ENCODE peak calls at places on chromosomes 13 and 19, in six cellular contexts. N is astrocyte of the cerebellum, K is psoas muscle, R is AG04450, W is lower lobe of right lung, S is A549. I is an unnamed sample.

GRCh38 chr19:16608290-16608704 is 19.7 kb downstream of the MED26 start:
- DNase-seq in N (peak), K (no peak), R (peak), W (no peak), S (no peak), I (no peak)

GRCh38 chr13:73635166-73635787 is 498.9 kb downstream of the KLF12 start:
- DNase-seq in N (no peak), K (no peak), R (no peak), W (no peak), S (no peak), I (no peak)

GRCh38 chr19:5031231-5032100 is 62.6 kb downstream of the KDM4B start:
- DNase-seq in N (no peak), K (peak), R (no peak), W (peak), S (peak), I (no peak)

GRCh38 chr13:33270906-33271538 is 14.5 kb downstream of the STARD13 start:
- DNase-seq in N (peak), K (no peak), R (no peak), W (no peak), S (no peak), I (no peak)

GRCh38 chr19:28744014-28744413 is 468.9 kb downstream of the UQCRFS1 start:
- DNase-seq in N (no peak), K (no peak), R (no peak), W (no peak), S (no peak), I (no peak)

GRCh38 chr13:77310579-77311279 is 16.2 kb downstream of the MYCBP2 start:
- DNase-seq in N (no peak), K (no peak), R (no peak), W (no peak), S (no peak), I (no peak)

GRCh38 chr19:42198676-42199439 is 18.6 kb downstream of the DEDD2 start:
- DNase-seq in N (no peak), K (no peak), R (no peak), W (no peak), S (no peak), I (no peak)

GRCh38 chr13:40251343-40252032 is 415.0 kb downstream of the FOXO1 start:
- DNase-seq in N (no peak), K (no peak), R (no peak), W (no peak), S (no peak), I (no peak)

GRCh38 chr13:46964789-46965527 is 68.1 kb upstream of the HTR2A start:
- DNase-seq in N (peak), K (no peak), R (no peak), W (no peak), S (no peak), I (no peak)

GRCh38 chr13:31807090-31807541 is 67.8 kb downstream of the RXFP2 start:
- DNase-seq in N (no peak), K (no peak), R (no peak), W (no peak), S (no peak), I (no peak)

GRCh38 chr13:98761979-98762616 is 9.6 kb upstream of the SLC15A1 start:
- DNase-seq in N (no peak), K (no peak), R (no peak), W (no peak), S (no peak), I (no peak)

GRCh38 chr19:1618157-1619093 is 13.2 kb upstream of the UQCR11 start:
- DNase-seq in N (no peak), K (no peak), R (no peak), W (no peak), S (peak), I (no peak)

GRCh38 chr13:52978989-52979388 is 49.6 kb upstream of the OLFM4 start:
- DNase-seq in N (no peak), K (no peak), R (no peak), W (no peak), S (no peak), I (no peak)

GRCh38 chr13:94602467-94602866 is 810 bp downstream of the GPR180 start:
- DNase-seq in N (no peak), K (no peak), R (no peak), W (no peak), S (no peak), I (no peak)

GRCh38 chr13:110518571-110518970 is 43.0 kb downstream of the RAB20 start:
- DNase-seq in N (no peak), K (no peak), R (no peak), W (peak), S (no peak), I (no peak)

GRCh38 chr19:2477141-2477710 is 1.3 kb downstream of the GADD45B start:
- DNase-seq in N (no peak), K (peak), R (no peak), W (peak), S (no peak), I (no peak)

GRCh38 chr13:109131698-109132257 is 502.4 kb downstream of the MYO16 start:
- DNase-seq in N (no peak), K (no peak), R (no peak), W (no peak), S (no peak), I (no peak)

GRCh38 chr19:2394669-2395292 is 32.6 kb downstream of the TIMM13 start:
- DNase-seq in N (no peak), K (no peak), R (no peak), W (no peak), S (no peak), I (no peak)

GRCh38 chr13:72808917-72809500 is 27.1 kb downstream of the PIBF1 start:
- DNase-seq in N (no peak), K (no peak), R (no peak), W (no peak), S (peak), I (no peak)

DNA sequence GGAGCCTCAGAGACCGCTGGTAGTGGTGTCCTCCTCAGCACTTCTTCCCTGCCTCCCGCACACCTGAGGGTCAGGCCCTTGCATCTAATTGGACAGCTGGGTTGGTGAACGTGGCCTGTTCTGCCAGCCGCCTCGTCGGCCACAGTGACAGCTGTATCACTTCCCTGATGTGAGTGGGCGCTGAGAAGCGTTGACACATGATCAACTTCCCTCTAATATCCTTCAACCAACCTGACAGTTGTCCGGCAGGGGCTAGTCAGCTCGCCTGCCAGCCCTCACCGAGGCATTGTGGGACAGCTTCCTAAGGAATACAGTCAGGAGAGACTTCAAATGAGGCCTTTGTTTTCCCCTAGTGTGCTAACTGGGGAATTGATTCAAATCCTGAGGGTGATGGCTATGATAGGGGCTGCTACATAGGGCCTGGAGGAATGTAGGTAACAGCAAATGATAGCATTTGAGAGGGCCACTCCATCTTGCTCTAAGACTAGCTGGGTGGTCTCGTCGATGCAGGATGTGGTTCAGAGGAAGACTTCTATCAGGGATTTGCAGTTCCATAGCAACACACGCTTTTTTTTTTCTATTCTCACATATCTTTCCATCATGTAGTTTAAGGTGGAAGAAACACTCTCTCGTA is 230.8 kb downstream of the TSHZ3 start:
- DNase-seq in N (no peak), K (no peak), R (no peak), W (peak), S (no peak), I (no peak)
- TF ChIP-seq CTCF in N (no peak), K (no peak), R (no peak), W (no peak), S (no peak), I (no peak)

DNA sequence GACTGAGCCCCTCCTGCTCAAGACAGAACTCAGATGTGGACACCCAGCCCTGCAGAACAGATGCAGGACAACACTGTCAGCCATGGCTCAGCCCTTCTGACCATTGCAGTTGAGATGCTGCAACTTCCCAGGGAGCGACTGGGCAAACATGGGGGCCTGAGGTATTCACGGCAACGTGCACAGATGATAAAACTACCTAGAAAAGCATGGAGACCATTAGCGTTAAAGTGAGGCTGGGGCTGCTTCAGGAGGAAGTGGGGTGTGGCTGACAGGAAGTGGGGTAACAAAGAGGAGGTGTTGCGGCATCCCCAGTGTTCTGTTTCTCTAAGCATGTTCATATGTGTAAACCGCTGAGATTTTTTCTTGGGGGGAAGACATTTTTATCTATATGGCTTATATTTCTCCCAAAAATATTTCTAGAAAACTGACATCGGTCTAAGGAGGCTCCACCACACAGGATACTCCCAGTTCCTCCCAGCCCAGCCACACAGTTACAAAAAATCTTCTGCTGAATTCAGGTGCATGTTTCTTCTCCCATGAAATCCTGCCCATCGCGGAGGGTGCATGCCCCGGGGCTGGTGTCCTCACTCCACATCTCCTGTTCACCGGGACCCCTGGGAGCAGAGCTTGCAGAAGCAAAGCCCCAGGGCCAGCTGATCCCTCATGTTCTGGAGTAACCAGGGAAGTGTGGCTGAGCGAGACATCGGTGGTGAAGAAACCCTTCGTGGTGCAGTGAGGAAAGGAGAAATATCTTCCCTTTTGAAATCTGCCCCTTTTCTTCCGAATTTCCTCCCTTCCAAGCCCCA is 1.1 kb upstream of the SIGLEC9 start:
- DNase-seq in N (no peak), K (no peak), R (no peak), W (peak), S (no peak), I (no peak)
- H3K4me3 ChIP-seq in N (no peak), K (no peak), R (no peak), W (peak), S (no peak), I (no peak)

GRCh38 chr13:29640665-29641064 is 45.2 kb upstream of the SLC7A1 start:
- DNase-seq in N (no peak), K (no peak), R (no peak), W (no peak), S (no peak), I (no peak)
- TF ChIP-seq CTCF in N (no peak), K (no peak), R (no peak), W (no peak), S (no peak), I (no peak)

DNA sequence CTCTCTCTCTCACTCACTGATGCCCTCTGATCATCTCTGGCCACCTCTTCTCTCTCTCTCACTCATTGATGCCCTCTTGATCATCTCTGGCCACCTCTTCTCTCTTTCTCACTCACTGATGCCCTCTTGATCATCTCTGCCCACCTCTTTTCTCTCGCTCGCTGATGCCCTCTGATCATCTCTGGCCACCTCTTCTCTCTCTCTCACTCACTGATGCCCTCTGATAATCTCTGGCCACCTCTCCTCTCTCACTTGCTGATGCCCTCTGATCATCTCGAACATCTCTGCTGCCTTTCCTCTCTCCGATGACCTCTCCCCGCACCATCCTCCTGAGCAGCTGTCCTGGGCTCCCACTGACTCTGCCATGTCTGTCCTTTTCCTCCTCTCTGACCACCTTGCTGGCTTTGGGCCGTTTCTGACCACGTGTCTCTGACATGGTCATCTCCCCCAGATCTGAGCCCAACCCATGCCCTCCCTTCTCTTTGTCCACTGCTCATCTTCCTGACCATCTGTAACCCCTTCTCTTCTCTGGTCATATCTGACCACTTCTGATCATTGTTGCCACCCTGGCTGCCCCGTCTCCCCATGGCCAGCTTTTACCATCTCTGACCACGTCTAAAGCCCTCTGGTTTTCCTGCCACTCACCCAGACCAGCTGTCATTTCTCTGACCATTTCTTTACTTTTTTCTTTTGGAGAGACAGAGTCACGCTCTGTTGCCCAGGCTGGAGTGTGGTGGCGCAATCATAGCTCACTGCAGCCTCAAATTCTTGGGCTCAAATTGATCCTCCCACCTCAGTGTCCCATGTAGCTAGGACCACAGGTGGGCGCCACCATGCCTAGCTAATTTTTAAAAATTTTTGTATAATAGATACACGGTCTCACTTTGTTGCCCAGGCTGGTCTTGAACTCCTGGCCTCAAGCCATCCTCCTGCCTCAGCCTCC is 2.4 kb downstream of the LRFN3 start:
- DNase-seq in N (no peak), K (no peak), R (no peak), W (no peak), S (no peak), I (no peak)
- H3K4me3 ChIP-seq in N (peak), K (peak), R (peak), W (no peak), S (no peak), I (peak)

DNA sequence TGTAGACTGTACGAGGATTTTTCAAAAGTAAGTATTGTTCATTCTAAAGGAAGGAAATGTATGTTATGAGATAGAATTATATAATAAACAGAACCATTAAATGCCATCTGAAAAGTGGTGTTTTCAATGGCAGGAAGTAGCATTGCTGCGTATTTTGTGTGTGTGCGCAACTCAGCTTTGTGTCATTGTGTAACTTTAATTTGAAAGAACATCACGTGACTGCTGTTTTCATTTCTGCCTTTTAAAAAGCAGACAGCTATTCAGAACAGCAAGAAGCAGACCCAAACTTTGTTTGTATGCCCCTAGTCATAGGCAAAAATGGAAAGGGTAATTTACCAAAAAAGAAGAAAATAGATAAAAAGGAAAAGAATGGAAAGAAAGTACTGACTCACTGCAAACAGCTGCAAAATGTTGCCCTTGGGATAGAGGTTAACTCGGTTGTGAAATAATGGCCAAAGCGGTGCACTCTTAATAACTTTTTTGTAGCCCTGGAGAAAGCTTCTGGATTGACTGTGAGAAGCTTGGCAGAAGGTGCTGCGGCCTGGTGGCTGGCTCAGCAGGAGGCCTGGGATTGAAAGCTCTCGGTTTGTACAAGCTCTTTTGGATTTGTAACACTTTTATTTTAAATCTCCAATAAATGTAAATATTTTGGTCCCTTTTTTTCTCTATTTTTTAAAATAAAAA is 97.3 kb downstream of the GGACT start:
- DNase-seq in N (peak), K (peak), R (no peak), W (no peak), S (no peak), I (no peak)
- TF ChIP-seq CTCF in N (no peak), K (no peak), R (peak), W (peak), S (no peak), I (peak)

GRCh38 chr13:112980441-112980840 is 11.4 kb downstream of the MCF2L start:
- DNase-seq in N (no peak), K (no peak), R (no peak), W (no peak), S (no peak), I (no peak)
- H3K4me3 ChIP-seq in N (no peak), K (peak), R (no peak), W (peak), S (no peak), I (no peak)

GRCh38 chr19:29779921-29780320 is 31.9 kb upstream of the CCNE1 start:
- DNase-seq in N (no peak), K (no peak), R (no peak), W (no peak), S (no peak), I (no peak)
- TF ChIP-seq CTCF in N (no peak), K (no peak), R (no peak), W (no peak), S (no peak), I (no peak)